ENCODE peak calls at places on chromosomes 3 and 15, in six cellular contexts. N, W, V, T, E and B are unnamed samples.

GRCh38 chr3:127613406-127613805 is 15.2 kb downstream of the MCM2 start:
- DNase-seq in T (peak), N (no peak), E (no peak), V (no peak), W (no peak), B (no peak)

GRCh38 chr15:64842986-64843561 is 1.4 kb downstream of the PLEKHO2 start:
- DNase-seq in W (no peak), N (peak), E (peak), T (peak), V (no peak), B (no peak)

GRCh38 chr3:129597792-129598381 is 8.6 kb downstream of the PLXND1 start:
- DNase-seq in E (peak), W (no peak), T (no peak), V (no peak), N (no peak), B (no peak)

GRCh38 chr3:188134079-188134478 is 19.9 kb upstream of the LPP start:
- DNase-seq in V (no peak), W (no peak), N (no peak), E (no peak), T (no peak), B (no peak)

GRCh38 chr3:16906679-16907078 is 21.9 kb downstream of the PLCL2 start:
- DNase-seq in N (peak), V (no peak), T (no peak), E (peak), W (no peak), B (no peak)

GRCh38 chr3:115388825-115389224 is 234.5 kb upstream of the GAP43 start:
- DNase-seq in T (no peak), W (no peak), E (no peak), V (no peak), N (no peak), B (no peak)

GRCh38 chr15:101320501-101321052 is 25.5 kb upstream of the SNRPA1 start:
- DNase-seq in N (no peak), W (no peak), V (peak), T (peak), E (no peak), B (no peak)

GRCh38 chr3:18442743-18443669 is 17.9 kb upstream of the SATB1 start:
- DNase-seq in T (no peak), V (no peak), W (no peak), E (no peak), N (no peak), B (no peak)

GRCh38 chr3:148534089-148534988 is 163.4 kb upstream of the AGTR1 start:
- DNase-seq in N (no peak), E (no peak), W (no peak), T (no peak), V (no peak), B (no peak)